ENCODE peak calls at places on chromosome 20, in four cellular contexts. L, J, Z and D are unnamed samples. For H3K79me2, the result is how much of the 10 kb centered on the place peaks cover.

GRCh38 chr20:62123450-62124118 is 1.3 kb downstream of the LSM14B start:
- DNase-seq in L (peak), J (peak), Z (no peak), D (peak)

GRCh38 chr20:21106171-21106694 is at the start of gene LINC00237:
- DNase-seq in L (peak), J (peak), Z (no peak), D (no peak)

GRCh38 chr20:33032555-33032954 is 1.1 kb downstream of the BPIFB6 start:
- DNase-seq in L (no peak), J (no peak), Z (no peak), D (no peak)

GRCh38 chr20:36344517-36345132 is 38.5 kb downstream of the DLGAP4 start:
- DNase-seq in L (peak), J (peak), Z (peak), D (peak)

GRCh38 chr20:25669826-25670422 is 26.7 kb downstream of the ZNF337 start:
- DNase-seq in L (peak), J (peak), Z (no peak), D (peak)

GRCh38 chr20:51542033-51542893 is at the start of gene NFATC2:
- DNase-seq in L (peak), J (peak), Z (peak), D (no peak)

GRCh38 chr20:11672959-11673358 is 244.7 kb upstream of the BTBD3 start:
- DNase-seq in L (no peak), J (no peak), Z (no peak), D (no peak)

GRCh38 chr20:17504326-17504897 is 26.8 kb downstream of the BFSP1 start:
- DNase-seq in L (peak), J (no peak), Z (peak), D (no peak)

GRCh38 chr20:48717959-48718223 is 109.9 kb downstream of the PREX1 start:
- DNase-seq in L (no peak), J (no peak), Z (no peak), D (no peak)

GRCh38 chr20:56411759-56412472 is at the start of gene CASS4:
- DNase-seq in L (no peak), J (no peak), Z (no peak), D (peak)

GRCh38 chr20:62900692-62901584 is 25.4 kb downstream of the DIDO1 start:
- DNase-seq in L (peak), J (peak), Z (peak), D (peak)

GRCh38 chr20:34300809-34301586 is 2.2 kb downstream of the AHCY start:
- DNase-seq in L (peak), J (no peak), Z (no peak), D (peak)
- TF ChIP-seq EZH2phosphoT487 in L (no peak), J (no peak), Z (no peak), D (no peak)

DNA sequence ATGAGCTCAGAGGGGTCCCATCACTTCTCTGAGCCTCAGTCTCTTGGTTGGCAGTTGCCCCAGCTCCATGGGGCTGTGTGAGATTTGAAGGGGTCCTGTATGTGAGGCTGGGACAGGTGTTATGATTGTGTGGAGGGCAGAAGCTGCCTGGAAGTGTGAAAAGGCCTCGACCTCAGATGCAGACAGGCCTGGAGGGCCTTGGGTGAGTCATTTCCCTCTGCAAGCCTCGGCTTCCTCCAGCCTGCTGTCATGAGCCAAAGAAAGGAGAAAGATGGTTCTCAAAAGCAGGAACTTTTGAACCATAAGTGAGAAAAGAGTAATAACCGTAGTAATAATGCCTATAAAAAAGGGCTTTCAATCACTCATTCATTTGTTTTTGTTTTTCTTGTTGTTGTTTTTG is 37.5 kb downstream of the SNAI1 start:
- DNase-seq in L (no peak), J (no peak), Z (no peak), D (peak)
- H3K79me2 ChIP-seq in L (under half), J (under half), Z (under half), D (under half)

GRCh38 chr20:10255846-10256245 is 37.2 kb downstream of the SNAP25 start:
- DNase-seq in L (no peak), J (no peak), Z (no peak), D (no peak)
- TF ChIP-seq EZH2phosphoT487 in L (no peak), J (no peak), Z (no peak), D (no peak)

GRCh38 chr20:59161626-59162170 is 1.9 kb upstream of the ZNF831 start:
- DNase-seq in L (no peak), J (no peak), Z (no peak), D (no peak)

GRCh38 chr20:59157961-59158541 is 5.6 kb upstream of the ZNF831 start:
- DNase-seq in L (peak), J (peak), Z (no peak), D (no peak)

GRCh38 chr20:59158673-59159072 is 4.9 kb upstream of the ZNF831 start:
- DNase-seq in L (no peak), J (no peak), Z (no peak), D (no peak)

GRCh38 chr20:59159091-59159821 is 4.4 kb upstream of the ZNF831 start:
- DNase-seq in L (peak), J (peak), Z (no peak), D (no peak)

DNA sequence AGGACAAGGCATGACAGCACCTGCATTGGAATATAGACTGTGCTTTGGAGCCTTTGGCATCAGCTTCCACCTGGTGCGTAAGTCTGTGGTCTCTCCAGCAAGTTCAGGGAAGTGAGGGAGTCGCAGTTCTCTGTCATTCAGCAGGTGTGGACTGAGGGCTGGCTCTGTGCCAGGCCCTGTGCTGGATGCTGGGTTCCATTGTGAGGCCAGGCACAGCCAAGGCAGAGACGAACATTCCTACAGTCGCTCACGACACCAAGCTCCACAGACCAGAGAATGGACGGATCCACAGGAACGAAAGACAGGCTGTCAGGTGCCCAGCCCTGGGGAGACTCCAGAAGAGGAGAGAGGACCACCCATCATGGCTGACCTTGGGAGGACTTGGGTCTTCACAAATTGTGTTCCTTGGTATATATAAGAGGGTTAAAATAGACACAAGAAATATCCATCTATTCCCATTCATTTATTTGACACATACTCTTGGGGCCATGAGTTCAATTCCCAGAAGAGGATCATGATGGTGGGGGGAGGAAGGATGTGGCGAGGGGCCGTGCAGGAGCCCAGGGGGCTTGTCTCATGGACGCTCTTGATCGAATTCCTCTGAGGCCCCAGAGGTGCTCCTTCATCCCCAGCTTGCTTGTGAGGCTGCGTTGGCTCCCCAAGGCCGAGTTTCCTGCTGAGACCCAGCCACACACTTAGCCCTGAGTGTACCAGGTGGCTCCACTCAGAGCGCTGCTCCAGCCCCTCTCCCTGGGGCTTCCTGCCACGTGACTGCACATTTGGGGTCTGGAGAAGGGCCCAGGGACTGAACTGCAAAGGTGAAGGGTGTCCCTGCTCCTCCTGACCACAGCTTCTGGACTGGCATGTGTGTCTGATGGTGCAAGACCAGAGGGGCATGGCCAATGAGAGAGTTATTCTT is 3.5 kb upstream of the ZNF831 start:
- DNase-seq in L (no peak), J (no peak), Z (no peak), D (no peak)
- H3K79me2 ChIP-seq in L (under half), J (under half), Z (under half), D (under half)